ENCODE peak calls at places on chromosomes 12 and 14, in seven cellular contexts. One of them, this sample, is unnamed.
A peak's percentile ranks its signal among the peaks of the same experiment; 100 is the strongest.

GRCh38 chr14:58299665-58300202 is 1.4 kb downstream of the ARID4A start:
- DNase-seq in fibroblast of lung: no peak
- DNase-seq in psoas muscle: no peak
- DNase-seq in IMR-90: no peak
- DNase-seq in osteoblast: peak; percentile 66
- DNase-seq in breast epithelium: no peak
- DNase-seq in esophagus squamous epithelium: no peak
- DNase-seq in this sample: no peak

GRCh38 chr12:3152013-3152412 is 74.8 kb downstream of the TSPAN9 start:
- DNase-seq in fibroblast of lung: peak; percentile 49
- DNase-seq in psoas muscle: no peak
- DNase-seq in IMR-90: no peak
- DNase-seq in osteoblast: peak; percentile 92
- DNase-seq in breast epithelium: no peak
- DNase-seq in esophagus squamous epithelium: no peak
- DNase-seq in this sample: peak; percentile 57

GRCh38 chr12:79997115-79997805 is 62.4 kb upstream of the PPP1R12A start:
- DNase-seq in fibroblast of lung: peak; percentile 6
- DNase-seq in psoas muscle: no peak
- DNase-seq in IMR-90: no peak
- DNase-seq in osteoblast: peak; percentile 77
- DNase-seq in breast epithelium: no peak
- DNase-seq in esophagus squamous epithelium: no peak
- DNase-seq in this sample: no peak

GRCh38 chr12:29710104-29710503 is 73.6 kb downstream of the TMTC1 start:
- DNase-seq in fibroblast of lung: peak; percentile 25
- DNase-seq in psoas muscle: peak; percentile 44
- DNase-seq in IMR-90: no peak
- DNase-seq in osteoblast: no peak
- DNase-seq in breast epithelium: no peak
- DNase-seq in esophagus squamous epithelium: no peak
- DNase-seq in this sample: no peak

GRCh38 chr14:30129795-30130194 is 202.1 kb upstream of the PRKD1 start:
- DNase-seq in fibroblast of lung: peak; percentile 30
- DNase-seq in psoas muscle: no peak
- DNase-seq in IMR-90: peak; percentile 17
- DNase-seq in osteoblast: peak; percentile 36
- DNase-seq in breast epithelium: no peak
- DNase-seq in esophagus squamous epithelium: no peak
- DNase-seq in this sample: no peak

GRCh38 chr12:116771651-116772050 is 33.5 kb downstream of the RNFT2 start:
- DNase-seq in fibroblast of lung: no peak
- DNase-seq in psoas muscle: no peak
- DNase-seq in IMR-90: peak; percentile 8
- DNase-seq in osteoblast: no peak
- DNase-seq in breast epithelium: no peak
- DNase-seq in esophagus squamous epithelium: no peak
- DNase-seq in this sample: no peak

GRCh38 chr14:76863724-76864407 is 37.7 kb downstream of the LRRC74A start:
- DNase-seq in fibroblast of lung: no peak
- DNase-seq in psoas muscle: peak; percentile 52
- DNase-seq in IMR-90: no peak
- DNase-seq in osteoblast: peak; percentile 81
- DNase-seq in breast epithelium: no peak
- DNase-seq in esophagus squamous epithelium: no peak
- DNase-seq in this sample: peak; percentile 81

GRCh38 chr12:90333939-90334338 is 621.0 kb downstream of the CCER1 start:
- DNase-seq in fibroblast of lung: peak; percentile 32
- DNase-seq in psoas muscle: no peak
- DNase-seq in IMR-90: peak; percentile 1
- DNase-seq in osteoblast: no peak
- DNase-seq in breast epithelium: no peak
- DNase-seq in esophagus squamous epithelium: no peak
- DNase-seq in this sample: no peak

GRCh38 chr12:103716517-103717196 is 124.4 kb downstream of the NT5DC3 start:
- DNase-seq in fibroblast of lung: no peak
- DNase-seq in psoas muscle: no peak
- DNase-seq in IMR-90: no peak
- DNase-seq in osteoblast: no peak
- DNase-seq in breast epithelium: no peak
- DNase-seq in esophagus squamous epithelium: no peak
- DNase-seq in this sample: no peak

GRCh38 chr12:105920161-105920684 is 218.5 kb downstream of the NUAK1 start:
- DNase-seq in fibroblast of lung: peak; percentile 66
- DNase-seq in psoas muscle: no peak
- DNase-seq in IMR-90: no peak
- DNase-seq in osteoblast: no peak
- DNase-seq in breast epithelium: no peak
- DNase-seq in esophagus squamous epithelium: no peak
- DNase-seq in this sample: no peak

GRCh38 chr14:72024043-72024407 is 91.8 kb downstream of the RGS6 start:
- DNase-seq in fibroblast of lung: peak; percentile 8
- DNase-seq in psoas muscle: no peak
- DNase-seq in IMR-90: peak; percentile 21
- DNase-seq in osteoblast: no peak
- DNase-seq in breast epithelium: no peak
- DNase-seq in esophagus squamous epithelium: no peak
- DNase-seq in this sample: no peak

GRCh38 chr12:49198431-49199155 is 9.7 kb upstream of the TUBA1A start:
- DNase-seq in fibroblast of lung: peak; percentile 97
- DNase-seq in psoas muscle: peak; percentile 28
- DNase-seq in IMR-90: peak; percentile 94
- DNase-seq in osteoblast: peak; percentile 84
- DNase-seq in breast epithelium: no peak
- DNase-seq in esophagus squamous epithelium: no peak
- DNase-seq in this sample: no peak

GRCh38 chr12:126545411-126545810 is 1480.2 kb downstream of the AACS start:
- DNase-seq in fibroblast of lung: peak; percentile 53
- DNase-seq in psoas muscle: no peak
- DNase-seq in IMR-90: no peak
- DNase-seq in osteoblast: no peak
- DNase-seq in breast epithelium: no peak
- DNase-seq in esophagus squamous epithelium: no peak
- DNase-seq in this sample: no peak

GRCh38 chr12:56298828-56299227 is 1.3 kb downstream of the CS start:
- DNase-seq in fibroblast of lung: no peak
- DNase-seq in psoas muscle: no peak
- DNase-seq in IMR-90: no peak
- DNase-seq in osteoblast: no peak
- DNase-seq in breast epithelium: no peak
- DNase-seq in esophagus squamous epithelium: no peak
- DNase-seq in this sample: peak; percentile 35

GRCh38 chr12:22101749-22102243 is 55.8 kb downstream of the CMAS start:
- DNase-seq in fibroblast of lung: peak; percentile 94
- DNase-seq in psoas muscle: peak; percentile 42
- DNase-seq in IMR-90: peak; percentile 89
- DNase-seq in osteoblast: peak; percentile 86
- DNase-seq in breast epithelium: no peak
- DNase-seq in esophagus squamous epithelium: no peak
- DNase-seq in this sample: no peak

GRCh38 chr12:58541300-58541690 is 379.0 kb downstream of the LRIG3 start:
- DNase-seq in fibroblast of lung: peak; percentile 72
- DNase-seq in psoas muscle: no peak
- DNase-seq in IMR-90: peak; percentile 10
- DNase-seq in osteoblast: no peak
- DNase-seq in breast epithelium: no peak
- DNase-seq in esophagus squamous epithelium: no peak
- DNase-seq in this sample: no peak

GRCh38 chr14:22973217-22974032 is 8.9 kb downstream of the AJUBA start:
- DNase-seq in fibroblast of lung: peak; percentile 43
- DNase-seq in psoas muscle: no peak
- DNase-seq in IMR-90: peak; percentile 70
- DNase-seq in osteoblast: peak; percentile 90
- DNase-seq in breast epithelium: no peak
- DNase-seq in esophagus squamous epithelium: no peak
- DNase-seq in this sample: no peak

GRCh38 chr12:104578453-104578852 is 121.7 kb downstream of the CHST11 start:
- DNase-seq in fibroblast of lung: peak; percentile 94
- DNase-seq in psoas muscle: no peak
- DNase-seq in IMR-90: peak; percentile 84
- DNase-seq in osteoblast: peak; percentile 87
- DNase-seq in breast epithelium: no peak
- DNase-seq in esophagus squamous epithelium: no peak
- DNase-seq in this sample: no peak

GRCh38 chr12:102833687-102834435 is 83.2 kb downstream of the PAH start:
- DNase-seq in fibroblast of lung: peak; percentile 2
- DNase-seq in psoas muscle: no peak
- DNase-seq in IMR-90: no peak
- DNase-seq in osteoblast: peak; percentile 36
- DNase-seq in breast epithelium: no peak
- DNase-seq in esophagus squamous epithelium: no peak
- DNase-seq in this sample: no peak

GRCh38 chr14:81517798-81518398 is 15.8 kb downstream of the SEL1L start:
- DNase-seq in fibroblast of lung: peak; percentile 13
- DNase-seq in psoas muscle: peak; percentile 64
- DNase-seq in IMR-90: peak; percentile 67
- DNase-seq in osteoblast: no peak
- DNase-seq in breast epithelium: no peak
- DNase-seq in esophagus squamous epithelium: no peak
- DNase-seq in this sample: peak; percentile 66

GRCh38 chr14:64722842-64723447 is 18.7 kb downstream of the PLEKHG3 start:
- DNase-seq in fibroblast of lung: no peak
- DNase-seq in psoas muscle: no peak
- DNase-seq in IMR-90: no peak
- DNase-seq in osteoblast: no peak
- DNase-seq in breast epithelium: no peak
- DNase-seq in esophagus squamous epithelium: no peak
- DNase-seq in this sample: no peak

GRCh38 chr14:98834119-98834518 is 437.9 kb downstream of the BCL11B start:
- DNase-seq in fibroblast of lung: no peak
- DNase-seq in psoas muscle: no peak
- DNase-seq in IMR-90: no peak
- DNase-seq in osteoblast: no peak
- DNase-seq in breast epithelium: no peak
- DNase-seq in esophagus squamous epithelium: no peak
- DNase-seq in this sample: no peak

GRCh38 chr14:73726025-73726961 is 12.1 kb upstream of the PNMA1 start:
- DNase-seq in fibroblast of lung: no peak
- DNase-seq in psoas muscle: no peak
- DNase-seq in IMR-90: no peak
- DNase-seq in osteoblast: peak; percentile 77
- DNase-seq in breast epithelium: no peak
- DNase-seq in esophagus squamous epithelium: no peak
- DNase-seq in this sample: peak; percentile 57

GRCh38 chr14:73728106-73729014 is 14.2 kb upstream of the PNMA1 start:
- DNase-seq in fibroblast of lung: peak; percentile 47
- DNase-seq in psoas muscle: peak; percentile 84
- DNase-seq in IMR-90: peak; percentile 63
- DNase-seq in osteoblast: peak; percentile 93
- DNase-seq in breast epithelium: peak; percentile 88
- DNase-seq in esophagus squamous epithelium: no peak
- DNase-seq in this sample: peak; percentile 87

GRCh38 chr14:73725116-73726024 is 11.2 kb upstream of the PNMA1 start:
- DNase-seq in fibroblast of lung: peak; percentile 81
- DNase-seq in psoas muscle: peak; percentile 57
- DNase-seq in IMR-90: peak; percentile 59
- DNase-seq in osteoblast: peak; percentile 83
- DNase-seq in breast epithelium: no peak
- DNase-seq in esophagus squamous epithelium: no peak
- DNase-seq in this sample: peak; percentile 63

GRCh38 chr14:73729015-73729330 is 14.8 kb upstream of the PNMA1 start:
- DNase-seq in fibroblast of lung: no peak
- DNase-seq in psoas muscle: no peak
- DNase-seq in IMR-90: no peak
- DNase-seq in osteoblast: peak; percentile 38
- DNase-seq in breast epithelium: no peak
- DNase-seq in esophagus squamous epithelium: no peak
- DNase-seq in this sample: no peak

DNA sequence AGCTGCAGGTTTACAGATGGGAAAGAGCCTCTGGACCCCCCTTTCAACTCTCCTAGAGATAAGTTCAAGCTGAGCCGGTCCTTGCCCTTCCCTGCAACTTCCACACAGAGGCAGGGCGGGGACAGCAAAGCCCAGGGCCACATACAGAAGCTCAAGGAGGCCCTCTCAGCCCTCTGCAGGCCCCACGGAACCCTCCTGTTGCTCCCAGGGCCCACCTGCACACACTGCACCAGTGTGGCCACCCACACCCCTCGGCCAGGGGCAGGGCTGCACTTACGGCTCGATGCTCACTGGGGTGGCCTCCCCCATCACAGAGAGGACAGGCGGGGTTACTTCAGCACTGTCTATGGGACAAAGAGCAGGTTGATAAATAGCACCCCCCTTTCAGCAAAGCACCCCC is 13.0 kb upstream of the PNMA1 start:
- DNase-seq in fibroblast of lung: no peak
- DNase-seq in psoas muscle: no peak
- DNase-seq in IMR-90: no peak
- DNase-seq in osteoblast: no peak
- DNase-seq in breast epithelium: no peak
- DNase-seq in esophagus squamous epithelium: no peak
- DNase-seq in this sample: peak; percentile 61
- H3K27ac ChIP-seq in fibroblast of lung: no peak overlapping the region
- H3K27ac ChIP-seq in psoas muscle: peak overlapping the region; percentile 92
- H3K27ac ChIP-seq in IMR-90: peak overlapping the region; percentile 59
- H3K27ac ChIP-seq in osteoblast: no peak overlapping the region
- H3K27ac ChIP-seq in breast epithelium: peak overlapping the region; percentile 69
- H3K27ac ChIP-seq in esophagus squamous epithelium: peak overlapping the region; percentile 81
- H3K27ac ChIP-seq in this sample: peak overlapping the region; percentile 34

DNA sequence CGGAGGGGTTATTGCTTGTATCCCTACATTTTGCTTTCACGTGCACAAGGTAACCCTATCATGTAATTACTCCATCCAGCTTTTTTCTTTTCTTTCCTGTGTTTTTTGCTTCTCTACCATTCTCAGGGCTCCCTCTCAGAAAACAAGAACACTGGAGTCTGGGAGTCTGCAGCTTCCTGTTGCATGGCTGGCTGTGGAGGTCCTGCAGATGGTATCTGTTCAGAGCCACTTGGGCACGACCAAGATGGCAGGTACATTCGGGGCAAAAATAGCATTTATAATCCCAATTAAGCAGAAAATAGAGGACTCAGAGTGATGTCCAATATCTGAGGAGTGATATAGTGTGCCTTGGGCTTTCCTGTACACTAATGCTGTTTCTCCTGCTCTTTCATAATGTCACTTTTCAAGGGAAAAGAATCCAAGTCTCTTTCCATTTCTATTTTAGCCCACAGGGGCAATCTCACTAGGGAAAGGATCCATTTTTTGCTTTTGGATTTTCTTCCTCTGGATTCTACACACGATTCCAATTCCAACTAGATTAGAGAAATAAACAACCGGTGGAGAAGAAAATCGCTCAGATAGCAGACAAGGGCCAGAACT is 3.2 kb upstream of the NUMB start:
- DNase-seq in fibroblast of lung: no peak
- DNase-seq in psoas muscle: no peak
- DNase-seq in IMR-90: no peak
- DNase-seq in osteoblast: no peak
- DNase-seq in breast epithelium: no peak
- DNase-seq in esophagus squamous epithelium: no peak
- DNase-seq in this sample: no peak
- H3K4me3 ChIP-seq in fibroblast of lung: peak overlapping the region; percentile 56
- H3K4me3 ChIP-seq in psoas muscle: peak overlapping the region; percentile 19
- H3K4me3 ChIP-seq in IMR-90: peak overlapping the region; percentile 16
- H3K4me3 ChIP-seq in osteoblast: peak overlapping the region; percentile 59
- H3K4me3 ChIP-seq in breast epithelium: peak overlapping the region; percentile 28
- H3K4me3 ChIP-seq in esophagus squamous epithelium: no peak overlapping the region
- H3K4me3 ChIP-seq in this sample: peak overlapping the region; percentile 19

GRCh38 chr14:92677955-92678354 is 70.5 kb downstream of the LGMN start:
- DNase-seq in fibroblast of lung: no peak
- DNase-seq in psoas muscle: no peak
- DNase-seq in IMR-90: no peak
- DNase-seq in osteoblast: no peak
- DNase-seq in breast epithelium: no peak
- DNase-seq in esophagus squamous epithelium: no peak
- DNase-seq in this sample: peak; percentile 15
- H3K36me3 ChIP-seq in fibroblast of lung: peaks cover 11% of the 10 kb centered on the region
- H3K36me3 ChIP-seq in psoas muscle: no peaks in the 10 kb centered on the region
- H3K36me3 ChIP-seq in IMR-90: peaks cover 35% of the 10 kb centered on the region
- H3K36me3 ChIP-seq in osteoblast: peaks cover 23% of the 10 kb centered on the region
- H3K36me3 ChIP-seq in breast epithelium: no peaks in the 10 kb centered on the region
- H3K36me3 ChIP-seq in esophagus squamous epithelium: peaks cover 3% of the 10 kb centered on the region
- H3K36me3 ChIP-seq in this sample: peaks cover 33% of the 10 kb centered on the region

GRCh38 chr12:64625243-64626077 is 15.2 kb downstream of the RASSF3 start:
- DNase-seq in fibroblast of lung: peak; percentile 93
- DNase-seq in psoas muscle: peak; percentile 48
- DNase-seq in IMR-90: peak; percentile 94
- DNase-seq in osteoblast: peak; percentile 69
- DNase-seq in breast epithelium: no peak
- DNase-seq in esophagus squamous epithelium: no peak
- DNase-seq in this sample: peak; percentile 69
- H3K27ac ChIP-seq in fibroblast of lung: peak overlapping the region; percentile 87
- H3K27ac ChIP-seq in psoas muscle: peak overlapping the region; percentile 78
- H3K27ac ChIP-seq in IMR-90: peak overlapping the region; percentile 85
- H3K27ac ChIP-seq in osteoblast: peak overlapping the region; percentile 89
- H3K27ac ChIP-seq in breast epithelium: peak overlapping the region; percentile 85
- H3K27ac ChIP-seq in esophagus squamous epithelium: peak overlapping the region; percentile 80
- H3K27ac ChIP-seq in this sample: peak overlapping the region; percentile 86